ENCODE peak calls at places on chromosomes 4 and X, in nine cellular contexts. Y is left ventricle myocardium inferior, O is heart right ventricle, Q is epithelial cell of esophagus, A is lower leg skin, W is fibroblast of lung, C is IMR-90, H is endothelial cell, X is kidney epithelial cell. R is an unnamed sample.
A peak's percentile ranks its signal among the peaks of the same experiment; 100 is the strongest.

GRCh38 chr4:126405369-126405982 is 1090.7 kb downstream of the FAT4 start:
- DNase-seq in Y (no peak), O (no peak), Q (peak; percentile 51), A (no peak), W (peak; percentile 24), C (peak; percentile 39), H (no peak), X (no peak), R (no peak)

GRCh38 chr4:101020956-101021355 is 326.4 kb downstream of the PPP3CA start:
- DNase-seq in Y (no peak), O (no peak), Q (peak; percentile 73), A (no peak), W (peak; percentile 81), C (peak; percentile 75), H (no peak), X (no peak), R (no peak)

GRCh38 chr4:48862661-48863060 is 31.8 kb downstream of the OCIAD1 start:
- DNase-seq in Y (no peak), O (no peak), Q (no peak), A (no peak), W (peak; percentile 3), C (peak; percentile 7), H (no peak), X (no peak), R (no peak)

GRCh38 chrX:45712067-45712466 is 511.4 kb upstream of the DIPK2B start:
- DNase-seq in Y (no peak), O (no peak), Q (peak; percentile 15), A (no peak), W (peak; percentile 77), C (peak; percentile 65), H (no peak), X (no peak), R (no peak)

GRCh38 chr4:28176942-28177341 is 1316.3 kb downstream of the STIM2 start:
- DNase-seq in Y (no peak), O (no peak), Q (peak; percentile 20), A (no peak), W (no peak), C (no peak), H (no peak), X (no peak), R (no peak)

GRCh38 chrX:103586314-103586646 is 965 bp downstream of the TCEAL4 start:
- DNase-seq in Y (no peak), O (no peak), Q (peak; percentile 20), A (no peak), W (peak; percentile 7), C (no peak), H (peak; percentile 2), X (no peak), R (no peak)

GRCh38 chr4:172649143-172649542 is 519.5 kb upstream of the GALNT7 start:
- DNase-seq in Y (no peak), O (no peak), Q (no peak), A (no peak), W (no peak), C (no peak), H (no peak), X (no peak), R (no peak)

GRCh38 chrX:56726609-56727008 is 2.4 kb upstream of the NBDY start:
- DNase-seq in Y (no peak), O (no peak), Q (peak; percentile 59), A (no peak), W (peak; percentile 51), C (peak; percentile 61), H (no peak), X (no peak), R (no peak)

GRCh38 chrX:1466232-1466661 is 13.5 kb upstream of the ASMTL start:
- DNase-seq in Y (no peak), O (no peak), Q (no peak), A (peak; percentile 82), W (no peak), C (no peak), H (no peak), X (no peak), R (peak; percentile 40)

GRCh38 chr4:101987623-101988243 is 197.2 kb downstream of the BANK1 start:
- DNase-seq in Y (no peak), O (no peak), Q (no peak), A (no peak), W (no peak), C (no peak), H (no peak), X (no peak), R (no peak)

GRCh38 chr4:146522862-146523205 is 1.1 kb upstream of the SLC10A7 start:
- DNase-seq in Y (no peak), O (no peak), Q (no peak), A (no peak), W (peak; percentile 8), C (peak; percentile 4), H (no peak), X (no peak), R (no peak)

GRCh38 chr4:10926025-10926424 is 241.5 kb upstream of the CLNK start:
- DNase-seq in Y (no peak), O (no peak), Q (peak; percentile 39), A (no peak), W (peak; percentile 88), C (no peak), H (no peak), X (peak; percentile 16), R (no peak)

GRCh38 chrX:105653891-105654290 is 168.4 kb upstream of the NRK start:
- DNase-seq in Y (no peak), O (no peak), Q (no peak), A (no peak), W (peak; percentile 42), C (no peak), H (no peak), X (no peak), R (no peak)

GRCh38 chr4:62162606-62163005 is 962.5 kb downstream of the ADGRL3 start:
- DNase-seq in Y (no peak), O (no peak), Q (no peak), A (no peak), W (no peak), C (no peak), H (no peak), X (no peak), R (no peak)

GRCh38 chr4:6360385-6360784 is 90.7 kb downstream of the WFS1 start:
- DNase-seq in Y (no peak), O (no peak), Q (no peak), A (no peak), W (peak; percentile 6), C (no peak), H (no peak), X (no peak), R (no peak)

GRCh38 chr4:177401658-177402273 is 40.5 kb downstream of the AGA start:
- DNase-seq in Y (no peak), O (no peak), Q (no peak), A (no peak), W (no peak), C (no peak), H (no peak), X (no peak), R (no peak)

GRCh38 chrX:153370293-153371055 is 30.7 kb downstream of the PNMA6E start:
- DNase-seq in Y (no peak), O (no peak), Q (no peak), A (peak; percentile 26), W (no peak), C (peak; percentile 4), H (no peak), X (no peak), R (no peak)

DNA sequence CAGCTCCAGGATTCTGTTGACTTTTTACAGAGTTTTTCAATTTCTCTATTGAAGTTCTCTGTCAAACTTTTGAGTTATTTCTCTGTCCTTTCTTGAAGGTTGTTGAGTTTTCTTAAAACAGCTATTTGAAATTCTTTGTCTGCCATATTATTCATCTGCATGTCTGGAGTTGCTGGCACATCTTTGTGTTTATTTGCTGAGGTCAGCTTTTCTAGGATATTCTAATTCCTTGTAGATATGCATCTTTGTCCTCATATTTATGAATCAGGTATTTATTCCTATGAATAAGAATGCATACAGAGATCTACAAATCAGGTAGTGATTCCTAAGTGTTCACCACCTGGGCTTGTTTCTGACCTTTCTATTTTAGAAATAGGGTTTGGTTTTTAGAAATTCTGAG is 546.4 kb downstream of the RAPGEF2 start:
- DNase-seq in Y (no peak), O (no peak), Q (no peak), A (no peak), W (no peak), C (no peak), H (no peak), X (no peak), R (no peak)
- TF ChIP-seq CTCF in Y (no peak), O (no peak), Q (no peak), A (no peak), W (no peak), C (no peak), H (no peak), X (no peak), R (no peak)

GRCh38 chr4:88629826-88630225 is 37.5 kb downstream of the HERC3 start:
- DNase-seq in Y (no peak), O (no peak), Q (no peak), A (no peak), W (peak; percentile 35), C (peak; percentile 19), H (no peak), X (no peak), R (no peak)

GRCh38 chr4:88630756-88631155 is 38.5 kb downstream of the HERC3 start:
- DNase-seq in Y (no peak), O (no peak), Q (peak; percentile 80), A (no peak), W (peak; percentile 78), C (peak; percentile 80), H (no peak), X (no peak), R (no peak)

GRCh38 chr4:88623097-88623496 is 30.8 kb downstream of the HERC3 start:
- DNase-seq in Y (no peak), O (no peak), Q (peak; percentile 99), A (no peak), W (peak; percentile 92), C (peak; percentile 86), H (no peak), X (no peak), R (no peak)

GRCh38 chr4:88628746-88629145 is 36.5 kb downstream of the HERC3 start:
- DNase-seq in Y (no peak), O (no peak), Q (no peak), A (no peak), W (peak; percentile 66), C (no peak), H (no peak), X (no peak), R (no peak)
- TF ChIP-seq CTCF in Y (no peak), O (no peak), Q (no peak), A (no peak), W (no peak), C (no peak), H (no peak), X (no peak), R (no peak)

GRCh38 chr4:139633661-139634060 is 32.0 kb upstream of the MGST2 start:
- DNase-seq in Y (peak; percentile 21), O (peak; percentile 26), Q (peak; percentile 42), A (no peak), W (peak; percentile 36), C (peak; percentile 20), H (peak; percentile 34), X (no peak), R (no peak)
- TF ChIP-seq CTCF in Y (peak; percentile 72), O (peak; percentile 32), Q (peak; percentile 58), A (no peak), W (peak; percentile 52), C (peak; percentile 60), H (no peak), X (peak; percentile 67), R (no peak)

DNA sequence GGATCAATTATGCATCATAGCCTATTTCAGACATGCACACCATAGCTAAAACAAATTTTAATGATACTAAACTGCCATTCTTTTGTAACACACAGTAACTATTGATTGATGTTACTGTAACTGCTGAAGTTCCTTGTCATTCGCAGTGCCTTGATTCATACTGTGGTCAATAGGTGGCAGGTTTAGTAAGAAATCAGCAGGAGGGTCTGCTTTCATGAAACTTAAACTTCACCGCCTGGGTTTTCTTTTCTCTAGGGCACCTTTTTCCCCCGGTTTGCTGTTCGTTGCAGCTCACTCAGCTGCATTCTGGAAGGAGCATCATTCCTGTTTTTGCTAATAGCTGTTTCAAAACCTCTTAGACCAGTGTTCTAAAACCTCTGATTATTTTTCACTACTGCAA is 88.1 kb downstream of the RPA4 start:
- DNase-seq in Y (no peak), O (no peak), Q (no peak), A (no peak), W (no peak), C (no peak), H (no peak), X (no peak), R (no peak)
- TF ChIP-seq CTCF in Y (no peak), O (no peak), Q (no peak), A (no peak), W (no peak), C (no peak), H (no peak), X (peak; percentile 11), R (no peak)